ENCODE peak calls at places on chromosomes 11 and 22, in five cellular contexts. One of them, this sample, is unnamed. For H3K36me3, the result is how much of the 10 kb centered on the place peaks cover.

GRCh38 chr22:20546541-20546950 is 39.1 kb downstream of the MED15 start:
- DNase-seq in cardiac muscle cell: no peak
- DNase-seq in stomach: no peak
- DNase-seq in ovary: no peak
- DNase-seq in mesendoderm: no peak
- DNase-seq in this sample: no peak

GRCh38 chr11:92311616-92312449 is 87.2 kb downstream of the FAT3 start:
- DNase-seq in cardiac muscle cell: no peak
- DNase-seq in ovary: no peak
- DNase-seq in stomach: no peak
- DNase-seq in mesendoderm: peak
- DNase-seq in this sample: no peak

GRCh38 chr22:44736581-44737413 is 15.6 kb upstream of the ARHGAP8 start:
- DNase-seq in ovary: no peak
- DNase-seq in cardiac muscle cell: no peak
- DNase-seq in stomach: no peak
- DNase-seq in mesendoderm: no peak
- DNase-seq in this sample: no peak

GRCh38 chr22:20247010-20247505 is 21.1 kb downstream of the RTN4R start:
- DNase-seq in cardiac muscle cell: peak
- DNase-seq in stomach: no peak
- DNase-seq in mesendoderm: no peak
- DNase-seq in ovary: no peak
- DNase-seq in this sample: peak

GRCh38 chr11:76805206-76805913 is 22.2 kb downstream of the TSKU start:
- DNase-seq in mesendoderm: no peak
- DNase-seq in ovary: no peak
- DNase-seq in cardiac muscle cell: no peak
- DNase-seq in stomach: no peak
- DNase-seq in this sample: no peak

GRCh38 chr11:77611921-77612320 is 22.2 kb downstream of the AQP11 start:
- DNase-seq in cardiac muscle cell: no peak
- DNase-seq in mesendoderm: no peak
- DNase-seq in stomach: no peak
- DNase-seq in ovary: no peak
- DNase-seq in this sample: no peak

GRCh38 chr11:67464411-67465189 is 4.5 kb downstream of the TMEM134 start:
- DNase-seq in mesendoderm: peak
- DNase-seq in ovary: peak
- DNase-seq in stomach: peak
- DNase-seq in cardiac muscle cell: peak
- DNase-seq in this sample: peak

GRCh38 chr22:45602824-45603301 is 68.8 kb upstream of the ATXN10 start:
- DNase-seq in cardiac muscle cell: no peak
- DNase-seq in ovary: no peak
- DNase-seq in stomach: no peak
- DNase-seq in mesendoderm: peak
- DNase-seq in this sample: no peak

GRCh38 chr11:134761926-134762247 is 349.8 kb upstream of the B3GAT1 start:
- DNase-seq in stomach: no peak
- DNase-seq in cardiac muscle cell: no peak
- DNase-seq in ovary: no peak
- DNase-seq in mesendoderm: no peak
- DNase-seq in this sample: no peak

GRCh38 chr22:49677495-49677889 is 150.2 kb downstream of the BRD1 start:
- DNase-seq in cardiac muscle cell: no peak
- DNase-seq in mesendoderm: no peak
- DNase-seq in ovary: no peak
- DNase-seq in stomach: no peak
- DNase-seq in this sample: no peak

GRCh38 chr22:39428597-39429071 is 28.2 kb upstream of the MGAT3 start:
- DNase-seq in mesendoderm: peak
- DNase-seq in stomach: no peak
- DNase-seq in ovary: no peak
- DNase-seq in cardiac muscle cell: no peak
- DNase-seq in this sample: no peak

GRCh38 chr11:117220999-117221774 is 10.7 kb downstream of the PCSK7 start:
- DNase-seq in cardiac muscle cell: peak
- DNase-seq in mesendoderm: no peak
- DNase-seq in stomach: no peak
- DNase-seq in ovary: peak
- DNase-seq in this sample: no peak

GRCh38 chr11:61587951-61588695 is 7.2 kb upstream of the SYT7 start:
- DNase-seq in mesendoderm: peak
- DNase-seq in cardiac muscle cell: peak
- DNase-seq in stomach: peak
- DNase-seq in ovary: peak
- DNase-seq in this sample: no peak

GRCh38 chr11:6321356-6321755 is 1.1 kb upstream of the CAVIN3 start:
- DNase-seq in cardiac muscle cell: no peak
- DNase-seq in mesendoderm: no peak
- DNase-seq in stomach: no peak
- DNase-seq in ovary: no peak
- DNase-seq in this sample: no peak

GRCh38 chr11:7793233-7793632 is 3.5 kb downstream of the OR5P2 start:
- DNase-seq in stomach: no peak
- DNase-seq in mesendoderm: no peak
- DNase-seq in cardiac muscle cell: no peak
- DNase-seq in ovary: no peak
- DNase-seq in this sample: no peak

GRCh38 chr22:36285545-36285944 is 32.6 kb downstream of the APOL1 start:
- DNase-seq in mesendoderm: no peak
- DNase-seq in cardiac muscle cell: no peak
- DNase-seq in ovary: no peak
- DNase-seq in stomach: no peak
- DNase-seq in this sample: no peak

GRCh38 chr22:36287881-36288515 is 35.1 kb downstream of the APOL1 start:
- DNase-seq in ovary: no peak
- DNase-seq in stomach: no peak
- DNase-seq in cardiac muscle cell: no peak
- DNase-seq in mesendoderm: no peak
- DNase-seq in this sample: no peak

GRCh38 chr22:36284171-36284571 is 31.2 kb downstream of the APOL1 start:
- DNase-seq in stomach: no peak
- DNase-seq in ovary: no peak
- DNase-seq in mesendoderm: no peak
- DNase-seq in cardiac muscle cell: no peak
- DNase-seq in this sample: no peak

GRCh38 chr22:36285017-36285416 is 32.1 kb downstream of the APOL1 start:
- DNase-seq in ovary: peak
- DNase-seq in cardiac muscle cell: no peak
- DNase-seq in mesendoderm: no peak
- DNase-seq in stomach: no peak
- DNase-seq in this sample: no peak

DNA sequence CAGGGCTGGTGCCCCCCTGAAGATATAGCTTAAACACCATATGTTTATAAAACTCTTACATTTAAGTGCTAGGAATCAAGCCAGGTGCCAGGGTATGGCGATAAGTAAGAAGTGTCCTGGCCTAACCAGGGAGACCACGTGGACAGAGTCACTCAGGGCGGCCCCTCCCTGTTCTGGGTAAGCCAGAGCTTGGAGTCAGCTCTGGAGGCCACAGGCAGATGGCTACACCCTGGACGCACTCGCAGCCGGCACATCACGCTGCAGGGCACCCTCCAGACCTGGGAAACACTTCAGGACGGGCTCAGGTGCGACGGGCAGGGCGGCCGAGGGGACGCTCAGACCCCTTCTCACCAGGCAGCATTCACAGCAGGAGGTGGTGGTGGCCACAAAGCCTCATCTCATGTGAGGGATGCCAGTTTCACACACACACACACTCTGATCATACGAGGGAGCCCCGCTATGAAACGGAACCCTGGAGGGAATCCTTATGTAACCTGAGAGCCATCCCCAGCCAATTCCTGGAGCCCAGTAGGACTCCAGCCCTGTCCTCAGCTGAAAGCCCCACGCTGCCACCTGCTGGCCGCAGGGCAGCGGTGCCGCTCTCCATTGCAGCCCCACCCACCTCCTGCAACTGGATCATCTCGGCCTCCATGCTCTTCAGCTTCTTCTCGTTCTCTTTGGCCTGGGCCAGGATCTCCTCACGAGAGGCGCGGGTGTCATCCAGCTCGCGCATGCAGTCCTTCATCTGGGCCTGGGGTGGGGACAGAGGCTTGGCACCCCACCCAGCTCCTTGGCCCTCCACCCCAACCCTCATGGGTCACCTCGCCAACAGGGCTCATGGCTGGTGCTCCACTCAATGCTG is 33.4 kb downstream of the APOL1 start:
- DNase-seq in ovary: peak
- DNase-seq in stomach: peak
- DNase-seq in cardiac muscle cell: peak
- DNase-seq in mesendoderm: peak
- DNase-seq in this sample: peak
- H3K36me3 ChIP-seq in ovary: under half
- H3K36me3 ChIP-seq in stomach: half or more
- H3K36me3 ChIP-seq in cardiac muscle cell: half or more
- H3K36me3 ChIP-seq in mesendoderm: under half
- H3K36me3 ChIP-seq in this sample: half or more

GRCh38 chr11:118622376-118623290 is 15.2 kb downstream of the PHLDB1 start:
- DNase-seq in ovary: no peak
- DNase-seq in cardiac muscle cell: peak
- DNase-seq in mesendoderm: no peak
- DNase-seq in stomach: no peak
- DNase-seq in this sample: no peak
- H3K4me3 ChIP-seq in ovary: no peak
- H3K4me3 ChIP-seq in cardiac muscle cell: peak
- H3K4me3 ChIP-seq in mesendoderm: no peak
- H3K4me3 ChIP-seq in stomach: no peak
- H3K4me3 ChIP-seq in this sample: no peak

GRCh38 chr11:3120071-3120792 is 44.9 kb downstream of the OSBPL5 start:
- DNase-seq in ovary: no peak
- DNase-seq in mesendoderm: no peak
- DNase-seq in cardiac muscle cell: no peak
- DNase-seq in stomach: peak
- DNase-seq in this sample: no peak
- H3K36me3 ChIP-seq in ovary: under half
- H3K36me3 ChIP-seq in mesendoderm: under half
- H3K36me3 ChIP-seq in cardiac muscle cell: under half
- H3K36me3 ChIP-seq in stomach: under half
- H3K36me3 ChIP-seq in this sample: under half

GRCh38 chr11:128867277-128867676 is at the start of gene KCNJ1:
- DNase-seq in mesendoderm: no peak
- DNase-seq in ovary: no peak
- DNase-seq in stomach: no peak
- DNase-seq in cardiac muscle cell: no peak
- DNase-seq in this sample: no peak
- H3K4me3 ChIP-seq in mesendoderm: no peak
- H3K4me3 ChIP-seq in ovary: no peak
- H3K4me3 ChIP-seq in stomach: no peak
- H3K4me3 ChIP-seq in cardiac muscle cell: no peak
- H3K4me3 ChIP-seq in this sample: no peak

GRCh38 chr22:28600546-28601143 is 79.0 kb downstream of the TTC28 start:
- DNase-seq in ovary: no peak
- DNase-seq in cardiac muscle cell: peak
- DNase-seq in mesendoderm: peak
- DNase-seq in stomach: no peak
- DNase-seq in this sample: peak
- H3K36me3 ChIP-seq in ovary: under half
- H3K36me3 ChIP-seq in cardiac muscle cell: under half
- H3K36me3 ChIP-seq in mesendoderm: under half
- H3K36me3 ChIP-seq in stomach: under half
- H3K36me3 ChIP-seq in this sample: under half

This sample was measured in GM06990.